ENCODE peak calls at places on chromosomes 6 and 20, in five cellular contexts. C, A, B, N and U are unnamed samples.

GRCh38 chr6:70668499-70668812 is 773 bp downstream of the SMAP1 start:
- DNase-seq in C (peak), N (no peak), B (no peak), A (no peak), U (no peak)

GRCh38 chr20:18176318-18176785 is 38.7 kb downstream of the KAT14 start:
- DNase-seq in C (no peak), N (no peak), B (no peak), A (no peak), U (no peak)

GRCh38 chr20:13226367-13226766 is 5.3 kb downstream of the ISM1 start:
- DNase-seq in B (no peak), C (no peak), N (no peak), A (no peak), U (no peak)

GRCh38 chr6:157215702-157216101 is 107.6 kb downstream of the TMEM242 start:
- DNase-seq in C (no peak), B (no peak), A (no peak), N (no peak), U (no peak)

GRCh38 chr6:74277749-74278148 is 581.7 kb downstream of the CD109 start:
- DNase-seq in A (peak), N (no peak), B (no peak), C (peak), U (no peak)

GRCh38 chr6:140174509-140174908 is 800.1 kb upstream of the CITED2 start:
- DNase-seq in A (peak), N (peak), C (no peak), B (no peak), U (no peak)

GRCh38 chr20:47502271-47502730 is 614 bp downstream of the NCOA3 start:
- DNase-seq in A (peak), C (peak), N (no peak), B (no peak), U (no peak)

GRCh38 chr6:112651239-112651638 is 304.1 kb downstream of the RFPL4B start:
- DNase-seq in A (no peak), B (no peak), C (no peak), N (no peak), U (no peak)

GRCh38 chr20:38290829-38291581 is 13.0 kb upstream of the BPI start:
- DNase-seq in N (peak), A (peak), B (no peak), C (no peak), U (no peak)

GRCh38 chr6:66751630-66752029 is 1044.6 kb upstream of the EYS start:
- DNase-seq in N (no peak), C (no peak), B (no peak), A (no peak), U (no peak)

GRCh38 chr20:57808266-57808866 is 98.6 kb upstream of the PMEPA1 start:
- DNase-seq in N (no peak), B (no peak), C (no peak), A (no peak), U (no peak)

GRCh38 chr6:137761487-137761886 is 105.6 kb upstream of the TNFAIP3 start:
- DNase-seq in A (no peak), C (no peak), B (no peak), N (no peak), U (no peak)

GRCh38 chr6:39240155-39240757 is 11.0 kb upstream of the KCNK5 start:
- DNase-seq in C (no peak), A (no peak), B (no peak), N (no peak), U (no peak)
- TF ChIP-seq CTCF in C (no peak), A (no peak), B (no peak), N (no peak), U (no peak)

GRCh38 chr6:17705778-17706579 is 746 bp downstream of the NUP153 start:
- DNase-seq in B (peak), A (peak), N (peak), C (peak), U (peak)
- TF ChIP-seq CTCF in B (no peak), A (no peak), N (no peak), C (no peak), U (no peak)

GRCh38 chr6:11681357-11681756 is 97.2 kb downstream of the ADTRP start:
- DNase-seq in A (no peak), B (no peak), N (no peak), C (no peak), U (no peak)

GRCh38 chr6:11672261-11672660 is 106.3 kb downstream of the ADTRP start:
- DNase-seq in C (no peak), B (no peak), N (no peak), A (no peak), U (no peak)

GRCh38 chr6:11672669-11673068 is 105.9 kb downstream of the ADTRP start:
- DNase-seq in N (no peak), A (no peak), B (no peak), C (no peak), U (no peak)

DNA sequence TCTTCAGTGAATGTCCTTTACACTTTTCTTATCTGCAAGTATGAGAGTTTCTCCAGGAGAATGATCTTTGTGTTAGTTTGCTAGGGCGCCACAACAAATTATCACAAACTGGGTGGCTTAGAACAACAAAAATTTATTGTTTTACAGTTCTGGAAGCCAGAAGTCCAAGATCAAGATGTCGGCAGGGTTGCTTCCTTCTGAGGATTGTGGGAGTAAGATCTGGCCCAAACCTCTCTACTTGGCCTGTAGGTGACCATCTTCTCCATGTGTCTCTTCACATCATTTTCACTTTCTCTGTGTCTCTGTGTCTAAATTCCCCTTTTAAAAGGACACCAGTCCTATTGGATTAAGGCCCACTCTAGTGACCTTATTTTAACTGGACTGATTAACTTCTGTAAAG is 103.0 kb downstream of the ADTRP start:
- DNase-seq in B (no peak), A (no peak), N (no peak), C (no peak), U (no peak)
- TF ChIP-seq CTCF in B (no peak), A (no peak), N (peak), C (peak), U (no peak)

DNA sequence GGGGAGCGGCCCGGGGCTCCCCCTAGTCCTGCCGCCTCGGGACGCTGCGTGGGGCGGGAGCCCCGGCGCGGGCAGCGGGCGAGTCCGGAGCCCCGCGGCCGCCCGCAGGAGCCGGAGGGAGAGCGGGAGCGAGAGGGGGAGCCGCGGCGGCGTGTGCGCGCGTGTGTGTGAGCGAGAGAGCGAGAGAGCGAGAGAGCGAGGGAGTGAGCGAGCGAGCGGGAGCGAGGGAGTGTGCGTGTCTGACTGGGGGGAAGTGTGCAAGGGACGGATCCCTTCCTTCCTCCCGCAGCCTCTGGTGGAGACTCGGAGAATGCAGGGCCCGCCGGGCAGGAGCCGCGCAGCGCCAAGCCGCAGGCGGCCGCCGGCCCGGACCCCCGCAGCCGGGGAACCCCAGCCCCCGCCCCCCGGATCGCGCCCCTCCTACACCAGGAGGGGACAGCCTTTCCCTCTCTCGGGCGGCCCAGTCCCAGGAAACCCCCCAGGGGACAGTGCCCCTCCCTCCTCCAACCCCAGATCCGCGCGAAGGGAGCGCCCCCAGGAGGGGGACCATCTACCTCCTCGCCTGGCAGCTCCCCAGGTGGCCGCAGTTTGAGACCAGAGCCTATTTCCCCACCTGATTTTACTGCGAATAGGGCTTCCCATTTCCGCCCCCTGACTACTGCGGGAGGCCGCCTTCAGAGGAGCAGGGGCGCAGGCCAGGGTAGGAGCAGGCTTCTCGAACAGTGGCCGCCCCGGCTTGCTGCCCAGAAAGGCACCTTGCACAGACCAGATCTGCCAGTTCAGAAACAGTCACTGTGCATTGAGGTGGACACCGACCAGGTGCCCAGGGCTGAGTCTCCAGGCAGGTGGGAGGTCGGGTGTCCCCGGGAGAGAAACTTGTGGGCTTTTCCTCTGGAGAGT is at the start of gene CDH22:
- DNase-seq in C (peak), A (peak), B (no peak), N (no peak), U (no peak)
- TF ChIP-seq CTCF in C (peak), A (peak), B (no peak), N (peak), U (no peak)

GRCh38 chr6:168130683-168131371 is 51.8 kb upstream of the FRMD1 start:
- DNase-seq in C (no peak), B (no peak), N (no peak), A (no peak), U (peak)

GRCh38 chr6:168133707-168134398 is 54.8 kb upstream of the FRMD1 start:
- DNase-seq in A (no peak), C (no peak), B (peak), N (no peak), U (peak)

GRCh38 chr6:168131464-168132415 is 52.7 kb upstream of the FRMD1 start:
- DNase-seq in C (peak), N (no peak), A (no peak), B (peak), U (peak)

GRCh38 chr6:168133186-168133585 is 54.2 kb upstream of the FRMD1 start:
- DNase-seq in N (no peak), B (peak), A (no peak), C (no peak), U (peak)

GRCh38 chr6:168132531-168133184 is 53.6 kb upstream of the FRMD1 start:
- DNase-seq in A (peak), C (peak), N (peak), B (peak), U (peak)
- TF ChIP-seq CTCF in A (peak), C (peak), N (peak), B (no peak), U (peak)

GRCh38 chr20:45097485-45098095 is 3.3 kb downstream of the KCNS1 start:
- DNase-seq in N (no peak), C (no peak), B (no peak), A (no peak), U (no peak)

GRCh38 chr20:45098096-45098773 is 2.7 kb downstream of the KCNS1 start:
- DNase-seq in A (no peak), B (no peak), N (no peak), C (peak), U (no peak)

GRCh38 chr20:45103072-45103471 is 2.1 kb upstream of the KCNS1 start:
- DNase-seq in N (no peak), C (no peak), B (no peak), A (no peak), U (no peak)

GRCh38 chr20:45101333-45101850 is 465 bp upstream of the KCNS1 start:
- DNase-seq in A (no peak), C (no peak), B (no peak), N (no peak), U (no peak)

GRCh38 chr20:45100563-45101245 is at the start of gene KCNS1:
- DNase-seq in A (peak), B (no peak), N (no peak), C (peak), U (no peak)
- TF ChIP-seq CTCF in A (no peak), B (no peak), N (peak), C (peak), U (no peak)

DNA sequence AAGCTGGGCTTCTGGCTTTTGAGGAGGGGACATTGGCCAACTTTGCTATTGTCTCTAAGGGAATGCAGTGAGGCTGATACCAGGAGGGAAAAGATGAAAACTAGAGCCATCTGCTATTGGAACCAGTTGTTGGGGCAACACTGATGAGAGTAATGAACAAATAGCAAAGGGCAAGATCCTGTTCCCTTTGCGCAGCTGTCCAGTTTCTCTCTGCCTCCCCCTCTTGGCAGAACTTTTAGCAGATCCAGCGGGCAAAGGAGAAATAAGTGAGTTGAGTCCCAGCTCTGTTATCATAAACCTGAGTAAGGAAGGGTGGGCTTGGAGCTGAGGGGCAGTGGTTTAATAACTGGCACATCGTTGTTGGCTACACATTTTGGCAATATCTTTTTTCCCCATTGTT is 126.8 kb downstream of the AKAP7 start:
- DNase-seq in A (no peak), N (no peak), C (no peak), B (no peak), U (no peak)
- TF ChIP-seq CTCF in A (peak), N (peak), C (no peak), B (no peak), U (no peak)

GRCh38 chr6:128521302-128521632 is 868 bp upstream of the PTPRK start:
- DNase-seq in N (no peak), B (no peak), A (no peak), C (no peak), U (no peak)

GRCh38 chr6:128518531-128519131 is 1.8 kb downstream of the PTPRK start:
- DNase-seq in C (no peak), N (no peak), B (no peak), A (no peak), U (no peak)

GRCh38 chr6:128520436-128521301 is at the start of gene PTPRK:
- DNase-seq in B (peak), C (peak), N (peak), A (peak), U (peak)

GRCh38 chr6:128519931-128520435 is 416 bp downstream of the PTPRK start:
- DNase-seq in A (no peak), B (peak), N (no peak), C (no peak), U (peak)

GRCh38 chr6:128519132-128519930 is 1.1 kb downstream of the PTPRK start:
- DNase-seq in N (no peak), B (peak), A (peak), C (peak), U (peak)
- TF ChIP-seq CTCF in N (peak), B (no peak), A (no peak), C (peak), U (no peak)